ENCODE peak calls at places on chromosomes 12 and 14, in ten cellular contexts. Y is HEK293T; O is ovary; S is CD8-positive, alpha-beta memory T cell; M is NCI-H226; X is G401; Z is HuH-7; D is cardiac muscle cell; J is HFFc6; R is GF-D8. C is an unnamed sample.

GRCh38 chr14:57293851-57294837 is 25.4 kb downstream of the AP5M1 start:
- DNase-seq in S (no peak), J (no peak), Z (no peak), Y (no peak), R (no peak), X (peak; percentile 23), M (no peak), D (peak; percentile 35), O (no peak), C (peak; percentile 27)

GRCh38 chr14:91418387-91419043 is 895 bp upstream of the CCDC88C start:
- DNase-seq in R (no peak), J (peak; percentile 7), Z (no peak), S (peak; percentile 87), X (peak; percentile 61), O (peak; percentile 71), Y (peak; percentile 66), D (peak; percentile 53), M (peak; percentile 29), C (peak; percentile 44)

GRCh38 chr14:66992776-66993175 is 196.5 kb upstream of the GARIN2 start:
- DNase-seq in J (no peak), Y (no peak), R (no peak), S (no peak), D (no peak), O (no peak), Z (no peak), M (no peak), X (no peak), C (no peak)

GRCh38 chr12:92912052-92912451 is 17.0 kb downstream of the EEA1 start:
- DNase-seq in S (no peak), R (no peak), M (no peak), X (no peak), Z (no peak), D (no peak), O (no peak), Y (no peak), J (peak; percentile 69), C (peak; percentile 94)

GRCh38 chr12:41212625-41213024 is 24.5 kb downstream of the PDZRN4 start:
- DNase-seq in D (no peak), S (no peak), R (no peak), Y (no peak), Z (no peak), X (no peak), O (no peak), J (no peak), M (no peak), C (no peak)

GRCh38 chr14:105064721-105065143 is 498 bp downstream of the GPR132 start:
- DNase-seq in J (no peak), O (no peak), X (no peak), D (peak; percentile 51), M (peak; percentile 30), R (no peak), S (peak; percentile 69), Z (no peak), Y (no peak), C (peak; percentile 56)

GRCh38 chr12:110371408-110372055 is 32.0 kb downstream of the ANAPC7 start:
- DNase-seq in Z (no peak), R (peak; percentile 51), O (no peak), M (no peak), J (no peak), S (no peak), Y (no peak), X (no peak), D (peak; percentile 32), C (no peak)

GRCh38 chr12:2836576-2836975 is 1.7 kb upstream of the NRIP2 start:
- DNase-seq in M (no peak), D (no peak), J (no peak), O (no peak), Y (no peak), R (peak; percentile 27), X (no peak), Z (no peak), S (no peak), C (no peak)

GRCh38 chr12:122028165-122028591 is 6.5 kb downstream of the BCL7A start:
- DNase-seq in Y (no peak), O (no peak), S (no peak), M (no peak), X (peak; percentile 76), D (no peak), R (no peak), J (no peak), Z (no peak), C (peak; percentile 44)

GRCh38 chr12:94500831-94501567 is 41.3 kb upstream of the CEP83 start:
- DNase-seq in X (no peak), Y (no peak), M (no peak), R (no peak), O (no peak), J (no peak), Z (no peak), S (no peak), D (peak; percentile 18), C (no peak)

C was measured in fibroblast of mammary gland.